ENCODE peak calls at places on chromosome 1, in seven cellular contexts. One of them, this sample, is unnamed.

GRCh38 chr1:37076168-37076567 is 41.9 kb upstream of the GRIK3 start:
- DNase-seq in neuronal stem cell: no peak
- DNase-seq in H9: no peak
- DNase-seq in trophoblast cell: no peak
- DNase-seq in mesenchymal stem cell: no peak
- DNase-seq in mesendoderm: no peak
- DNase-seq in H1: no peak
- DNase-seq in this sample: no peak

GRCh38 chr1:229578168-229579100 is 19.9 kb upstream of the ABCB10 start:
- DNase-seq in neuronal stem cell: no peak
- DNase-seq in H9: no peak
- DNase-seq in trophoblast cell: no peak
- DNase-seq in mesenchymal stem cell: no peak
- DNase-seq in mesendoderm: no peak
- DNase-seq in H1: no peak
- DNase-seq in this sample: no peak

GRCh38 chr1:231487019-231487418 is 41.5 kb upstream of the TSNAX start:
- DNase-seq in neuronal stem cell: no peak
- DNase-seq in H9: no peak
- DNase-seq in trophoblast cell: no peak
- DNase-seq in mesenchymal stem cell: peak
- DNase-seq in mesendoderm: no peak
- DNase-seq in H1: no peak
- DNase-seq in this sample: peak

GRCh38 chr1:109639063-109639840 is 16.6 kb upstream of the GSTM4 start:
- DNase-seq in neuronal stem cell: no peak
- DNase-seq in H9: peak
- DNase-seq in trophoblast cell: no peak
- DNase-seq in mesenchymal stem cell: no peak
- DNase-seq in mesendoderm: no peak
- DNase-seq in H1: no peak
- DNase-seq in this sample: no peak

GRCh38 chr1:2382621-2383361 is 8.6 kb downstream of the MORN1 start:
- DNase-seq in neuronal stem cell: no peak
- DNase-seq in H9: peak
- DNase-seq in trophoblast cell: peak
- DNase-seq in mesenchymal stem cell: peak
- DNase-seq in mesendoderm: peak
- DNase-seq in H1: no peak
- DNase-seq in this sample: no peak

GRCh38 chr1:221907531-221907930 is 165.6 kb upstream of the DUSP10 start:
- DNase-seq in neuronal stem cell: no peak
- DNase-seq in H9: no peak
- DNase-seq in trophoblast cell: no peak
- DNase-seq in mesenchymal stem cell: no peak
- DNase-seq in mesendoderm: no peak
- DNase-seq in H1: no peak
- DNase-seq in this sample: no peak

GRCh38 chr1:243420968-243421675 is 165.3 kb downstream of the SDCCAG8 start:
- DNase-seq in neuronal stem cell: no peak
- DNase-seq in H9: no peak
- DNase-seq in trophoblast cell: no peak
- DNase-seq in mesenchymal stem cell: no peak
- DNase-seq in mesendoderm: no peak
- DNase-seq in H1: no peak
- DNase-seq in this sample: no peak

GRCh38 chr1:186511761-186512637 is 51.1 kb upstream of the PDC start:
- DNase-seq in neuronal stem cell: no peak
- DNase-seq in H9: no peak
- DNase-seq in trophoblast cell: no peak
- DNase-seq in mesenchymal stem cell: peak
- DNase-seq in mesendoderm: peak
- DNase-seq in H1: no peak
- DNase-seq in this sample: peak

GRCh38 chr1:34590211-34590623 is 164.6 kb upstream of the GJB5 start:
- DNase-seq in neuronal stem cell: no peak
- DNase-seq in H9: peak
- DNase-seq in trophoblast cell: peak
- DNase-seq in mesenchymal stem cell: no peak
- DNase-seq in mesendoderm: peak
- DNase-seq in H1: peak
- DNase-seq in this sample: no peak

GRCh38 chr1:226611301-226611700 is 62.7 kb downstream of the STUM start:
- DNase-seq in neuronal stem cell: no peak
- DNase-seq in H9: peak
- DNase-seq in trophoblast cell: no peak
- DNase-seq in mesenchymal stem cell: no peak
- DNase-seq in mesendoderm: peak
- DNase-seq in H1: no peak
- DNase-seq in this sample: no peak

GRCh38 chr1:40785446-40785845 is 1.9 kb downstream of the KCNQ4 start:
- DNase-seq in neuronal stem cell: no peak
- DNase-seq in H9: no peak
- DNase-seq in trophoblast cell: no peak
- DNase-seq in mesenchymal stem cell: no peak
- DNase-seq in mesendoderm: no peak
- DNase-seq in H1: no peak
- DNase-seq in this sample: no peak

GRCh38 chr1:230548357-230548756 is 93.9 kb upstream of the COG2 start:
- DNase-seq in neuronal stem cell: no peak
- DNase-seq in H9: no peak
- DNase-seq in trophoblast cell: peak
- DNase-seq in mesenchymal stem cell: no peak
- DNase-seq in mesendoderm: peak
- DNase-seq in H1: no peak
- DNase-seq in this sample: no peak

GRCh38 chr1:160204526-160205241 is 500 bp upstream of the PEA15 start:
- DNase-seq in neuronal stem cell: no peak
- DNase-seq in H9: no peak
- DNase-seq in trophoblast cell: no peak
- DNase-seq in mesenchymal stem cell: peak
- DNase-seq in mesendoderm: peak
- DNase-seq in H1: no peak
- DNase-seq in this sample: no peak

GRCh38 chr1:91505086-91505485 is 4.4 kb downstream of the CDC7 start:
- DNase-seq in neuronal stem cell: no peak
- DNase-seq in H9: no peak
- DNase-seq in trophoblast cell: no peak
- DNase-seq in mesenchymal stem cell: no peak
- DNase-seq in mesendoderm: no peak
- DNase-seq in H1: no peak
- DNase-seq in this sample: no peak

GRCh38 chr1:75765697-75766355 is 20.2 kb upstream of the RABGGTB start:
- DNase-seq in neuronal stem cell: no peak
- DNase-seq in H9: no peak
- DNase-seq in trophoblast cell: no peak
- DNase-seq in mesenchymal stem cell: peak
- DNase-seq in mesendoderm: peak
- DNase-seq in H1: no peak
- DNase-seq in this sample: peak

GRCh38 chr1:155934933-155935590 is 849 bp upstream of the KHDC4 start:
- DNase-seq in neuronal stem cell: no peak
- DNase-seq in H9: no peak
- DNase-seq in trophoblast cell: no peak
- DNase-seq in mesenchymal stem cell: no peak
- DNase-seq in mesendoderm: no peak
- DNase-seq in H1: no peak
- DNase-seq in this sample: no peak

GRCh38 chr1:224734261-224734935 is 118.3 kb downstream of the CNIH3 start:
- DNase-seq in neuronal stem cell: no peak
- DNase-seq in H9: peak
- DNase-seq in trophoblast cell: no peak
- DNase-seq in mesenchymal stem cell: no peak
- DNase-seq in mesendoderm: peak
- DNase-seq in H1: no peak
- DNase-seq in this sample: no peak

GRCh38 chr1:164801246-164801731 is 242.3 kb downstream of the PBX1 start:
- DNase-seq in neuronal stem cell: no peak
- DNase-seq in H9: no peak
- DNase-seq in trophoblast cell: no peak
- DNase-seq in mesenchymal stem cell: no peak
- DNase-seq in mesendoderm: no peak
- DNase-seq in H1: no peak
- DNase-seq in this sample: no peak

GRCh38 chr1:164058192-164058591 is 500.8 kb upstream of the PBX1 start:
- DNase-seq in neuronal stem cell: no peak
- DNase-seq in H9: no peak
- DNase-seq in trophoblast cell: no peak
- DNase-seq in mesenchymal stem cell: no peak
- DNase-seq in mesendoderm: peak
- DNase-seq in H1: no peak
- DNase-seq in this sample: no peak

GRCh38 chr1:17686258-17686657 is 68.9 kb upstream of the ACTL8 start:
- DNase-seq in neuronal stem cell: no peak
- DNase-seq in H9: no peak
- DNase-seq in trophoblast cell: no peak
- DNase-seq in mesenchymal stem cell: no peak
- DNase-seq in mesendoderm: no peak
- DNase-seq in H1: no peak
- DNase-seq in this sample: no peak

GRCh38 chr1:17688217-17688810 is 66.8 kb upstream of the ACTL8 start:
- DNase-seq in neuronal stem cell: no peak
- DNase-seq in H9: no peak
- DNase-seq in trophoblast cell: no peak
- DNase-seq in mesenchymal stem cell: no peak
- DNase-seq in mesendoderm: no peak
- DNase-seq in H1: no peak
- DNase-seq in this sample: no peak

GRCh38 chr1:17684810-17685209 is 70.3 kb upstream of the ACTL8 start:
- DNase-seq in neuronal stem cell: no peak
- DNase-seq in H9: no peak
- DNase-seq in trophoblast cell: no peak
- DNase-seq in mesenchymal stem cell: no peak
- DNase-seq in mesendoderm: peak
- DNase-seq in H1: no peak
- DNase-seq in this sample: no peak

GRCh38 chr1:17683551-17683950 is 71.6 kb upstream of the ACTL8 start:
- DNase-seq in neuronal stem cell: no peak
- DNase-seq in H9: no peak
- DNase-seq in trophoblast cell: no peak
- DNase-seq in mesenchymal stem cell: no peak
- DNase-seq in mesendoderm: no peak
- DNase-seq in H1: no peak
- DNase-seq in this sample: no peak

GRCh38 chr1:17687125-17687524 is 68.0 kb upstream of the ACTL8 start:
- DNase-seq in neuronal stem cell: no peak
- DNase-seq in H9: no peak
- DNase-seq in trophoblast cell: no peak
- DNase-seq in mesenchymal stem cell: no peak
- DNase-seq in mesendoderm: no peak
- DNase-seq in H1: no peak
- DNase-seq in this sample: peak
- H2AK5ac ChIP-seq in neuronal stem cell: no peak
- H2AK5ac ChIP-seq in H9: no peak
- H2AK5ac ChIP-seq in trophoblast cell: no peak
- H2AK5ac ChIP-seq in mesenchymal stem cell: no peak
- H2AK5ac ChIP-seq in mesendoderm: no peak
- H2AK5ac ChIP-seq in H1: no peak
- H2AK5ac ChIP-seq in this sample: no peak

DNA sequence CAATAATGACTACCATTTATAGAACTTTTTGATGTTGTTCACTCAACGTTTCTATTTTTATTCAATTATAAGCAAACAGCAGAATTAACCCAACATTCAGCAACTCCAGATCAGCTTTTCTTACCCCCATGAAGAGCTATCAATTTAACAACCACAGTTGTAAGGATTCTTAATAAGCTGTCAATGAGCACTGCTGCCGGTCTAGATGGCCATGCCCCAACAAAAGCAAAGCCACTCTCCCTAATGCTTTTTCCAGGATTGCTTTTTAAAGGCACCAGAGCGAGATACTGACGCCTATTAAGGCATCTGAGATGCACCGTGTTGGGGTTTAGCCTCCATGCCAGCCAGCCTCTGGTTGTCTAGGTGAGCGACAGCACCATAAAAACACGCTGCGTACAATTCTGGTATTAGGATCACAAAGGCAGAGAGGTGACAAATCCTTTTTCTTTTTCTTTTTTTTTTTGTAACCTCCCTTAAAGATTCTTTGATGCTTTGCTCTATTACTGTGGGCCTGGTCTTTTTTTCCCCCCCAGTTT is 39.5 kb downstream of the PTPRC start:
- DNase-seq in neuronal stem cell: no peak
- DNase-seq in H9: no peak
- DNase-seq in trophoblast cell: no peak
- DNase-seq in mesenchymal stem cell: no peak
- DNase-seq in mesendoderm: no peak
- DNase-seq in H1: no peak
- DNase-seq in this sample: no peak
- H2AK5ac ChIP-seq in neuronal stem cell: no peak
- H2AK5ac ChIP-seq in H9: no peak
- H2AK5ac ChIP-seq in trophoblast cell: no peak
- H2AK5ac ChIP-seq in mesenchymal stem cell: no peak
- H2AK5ac ChIP-seq in mesendoderm: no peak
- H2AK5ac ChIP-seq in H1: no peak
- H2AK5ac ChIP-seq in this sample: no peak

GRCh38 chr1:244424649-244425334 is 26.9 kb downstream of the ADSS2 start:
- DNase-seq in neuronal stem cell: no peak
- DNase-seq in H9: no peak
- DNase-seq in trophoblast cell: no peak
- DNase-seq in mesenchymal stem cell: no peak
- DNase-seq in mesendoderm: no peak
- DNase-seq in H1: no peak
- DNase-seq in this sample: no peak
- H2AK5ac ChIP-seq in neuronal stem cell: no peak
- H2AK5ac ChIP-seq in H9: no peak
- H2AK5ac ChIP-seq in trophoblast cell: no peak
- H2AK5ac ChIP-seq in mesenchymal stem cell: no peak
- H2AK5ac ChIP-seq in mesendoderm: no peak
- H2AK5ac ChIP-seq in H1: no peak
- H2AK5ac ChIP-seq in this sample: no peak

GRCh38 chr1:29081201-29081600 is 42.5 kb downstream of the TMEM200B start:
- DNase-seq in neuronal stem cell: no peak
- DNase-seq in H9: no peak
- DNase-seq in trophoblast cell: no peak
- DNase-seq in mesenchymal stem cell: no peak
- DNase-seq in mesendoderm: no peak
- DNase-seq in H1: no peak
- DNase-seq in this sample: no peak
- H2AK5ac ChIP-seq in neuronal stem cell: no peak
- H2AK5ac ChIP-seq in H9: no peak
- H2AK5ac ChIP-seq in trophoblast cell: no peak
- H2AK5ac ChIP-seq in mesenchymal stem cell: no peak
- H2AK5ac ChIP-seq in mesendoderm: no peak
- H2AK5ac ChIP-seq in H1: no peak
- H2AK5ac ChIP-seq in this sample: no peak

GRCh38 chr1:7562729-7563605 is 208.1 kb upstream of the VAMP3 start:
- DNase-seq in neuronal stem cell: no peak
- DNase-seq in H9: no peak
- DNase-seq in trophoblast cell: no peak
- DNase-seq in mesenchymal stem cell: no peak
- DNase-seq in mesendoderm: no peak
- DNase-seq in H1: no peak
- DNase-seq in this sample: no peak
- H2AK5ac ChIP-seq in neuronal stem cell: peak
- H2AK5ac ChIP-seq in H9: no peak
- H2AK5ac ChIP-seq in trophoblast cell: no peak
- H2AK5ac ChIP-seq in mesenchymal stem cell: no peak
- H2AK5ac ChIP-seq in mesendoderm: no peak
- H2AK5ac ChIP-seq in H1: no peak
- H2AK5ac ChIP-seq in this sample: no peak